ENCODE peak calls at places on chromosomes 1 and 21, in five cellular contexts. G is K562, H is GM12878, Y is SK-N-SH, A is HepG2. L is an unnamed sample.

GRCh38 chr1:155911156-155912055 is at the start of gene RIT1:
- DNase-seq in A (peak), H (peak), Y (peak), G (peak), L (peak)

GRCh38 chr1:32953495-32953894 is 11.1 kb downstream of the RNF19B start:
- DNase-seq in G (no peak), H (no peak), Y (no peak), A (no peak), L (no peak)

GRCh38 chr1:212101735-212102134 is 66.2 kb downstream of the DTL start:
- DNase-seq in G (no peak), H (no peak), Y (no peak), A (no peak), L (no peak)

GRCh38 chr1:23581219-23581618 is 21.9 kb upstream of the ID3 start:
- DNase-seq in A (no peak), G (no peak), H (no peak), Y (peak), L (no peak)

GRCh38 chr21:45226540-45227326 is 61.0 kb downstream of the POFUT2 start:
- DNase-seq in A (no peak), H (no peak), Y (no peak), G (no peak), L (no peak)

GRCh38 chr1:32311709-32312393 is 20.0 kb downstream of the HDAC1 start:
- DNase-seq in G (no peak), Y (peak), A (peak), H (no peak), L (no peak)

GRCh38 chr21:42172596-42173483 is 46.1 kb upstream of the ABCG1 start:
- DNase-seq in G (no peak), Y (no peak), H (no peak), A (no peak), L (no peak)

GRCh38 chr1:199170711-199171110 is 531.9 kb downstream of the PTPRC start:
- DNase-seq in H (no peak), G (no peak), Y (no peak), A (no peak), L (no peak)

GRCh38 chr1:6904476-6905170 is 119.4 kb downstream of the CAMTA1 start:
- DNase-seq in Y (no peak), A (no peak), G (no peak), H (no peak), L (no peak)

GRCh38 chr1:30410153-30410851 is 313.1 kb downstream of the MATN1 start:
- DNase-seq in H (no peak), Y (no peak), G (no peak), A (no peak), L (no peak)

GRCh38 chr1:86774305-86775304 is 70.2 kb downstream of the SH3GLB1 start:
- DNase-seq in A (peak), G (peak), H (peak), Y (no peak), L (peak)

GRCh38 chr21:36022704-36023103 is 37.6 kb downstream of the SETD4 start:
- DNase-seq in Y (no peak), H (no peak), G (no peak), A (no peak), L (no peak)

GRCh38 chr1:184664042-184664659 is 90.5 kb downstream of the EDEM3 start:
- DNase-seq in Y (peak), G (peak), A (peak), H (no peak), L (peak)

GRCh38 chr1:161185282-161185682 is 8.0 kb upstream of the B4GALT3 start:
- DNase-seq in G (peak), H (peak), A (no peak), Y (peak), L (no peak)

GRCh38 chr1:4002741-4003140 is 102.7 kb upstream of the C1orf174 start:
- DNase-seq in Y (no peak), A (no peak), H (no peak), G (no peak), L (no peak)

GRCh38 chr21:29024474-29025327 is at the start of gene USP16:
- DNase-seq in Y (peak), G (peak), H (peak), A (peak), L (peak)

GRCh38 chr1:12245733-12246132 is 15.9 kb downstream of the VPS13D start:
- DNase-seq in Y (no peak), H (no peak), A (no peak), G (no peak), L (no peak)
- TF ChIP-seq FOXM1 in Y (no peak), H (no peak), A (no peak), G (no peak), L (no peak)

DNA sequence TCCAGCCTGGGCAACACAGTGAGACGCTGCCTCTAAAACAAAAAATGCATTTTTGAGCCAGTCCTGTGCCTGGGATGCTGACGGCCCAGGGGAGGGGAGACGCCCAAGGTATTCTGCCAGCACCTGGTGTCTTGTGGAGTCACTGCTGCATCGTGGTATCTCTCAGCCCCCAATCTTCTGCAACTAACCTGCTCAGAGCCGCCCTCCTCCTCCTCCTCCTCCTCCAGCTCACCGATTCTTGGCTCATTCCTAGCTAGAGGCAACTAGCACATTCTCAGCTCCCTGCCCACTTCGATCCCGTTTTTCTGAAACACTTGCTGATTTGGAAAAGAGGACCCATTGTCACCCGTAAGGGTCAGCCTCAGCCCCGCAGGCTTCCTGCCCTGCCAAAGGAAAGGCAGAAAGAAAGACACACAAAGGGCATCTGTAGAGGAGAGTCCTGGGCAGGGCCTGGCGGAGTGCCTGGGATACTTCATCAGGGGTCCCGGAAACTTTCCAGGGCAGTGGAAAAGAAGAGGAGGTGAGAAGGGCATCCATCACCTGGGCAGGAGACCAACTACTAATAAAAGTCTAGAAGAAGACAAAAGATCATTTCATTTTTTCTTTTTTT is 20.7 kb downstream of the GPR157 start:
- DNase-seq in G (no peak), Y (no peak), A (no peak), H (no peak), L (no peak)
- TF ChIP-seq FOXM1 in G (no peak), Y (no peak), A (no peak), H (no peak), L (no peak)

GRCh38 chr1:2544093-2544874 is 11.9 kb upstream of the TNFRSF14 start:
- DNase-seq in Y (peak), G (peak), H (no peak), A (no peak), L (no peak)

GRCh38 chr1:2545754-2546514 is 10.2 kb upstream of the TNFRSF14 start:
- DNase-seq in A (peak), H (peak), G (peak), Y (peak), L (peak)

GRCh38 chr1:2543543-2544092 is 12.6 kb upstream of the TNFRSF14 start:
- DNase-seq in H (no peak), Y (peak), A (no peak), G (peak), L (no peak)

GRCh38 chr1:2546515-2547209 is 9.5 kb upstream of the TNFRSF14 start:
- DNase-seq in A (peak), H (peak), G (peak), Y (peak), L (peak)

GRCh38 chr1:2544875-2545638 is 11.1 kb upstream of the TNFRSF14 start:
- DNase-seq in G (peak), H (no peak), Y (no peak), A (no peak), L (no peak)
- TF ChIP-seq FOXM1 in G (no peak), H (no peak), Y (no peak), A (no peak), L (no peak)

GRCh38 chr1:85579619-85580018 is 942 bp upstream of the CCN1 start:
- DNase-seq in H (no peak), A (no peak), G (no peak), Y (no peak), L (no peak)

GRCh38 chr1:85580046-85580411 is 532 bp upstream of the CCN1 start:
- DNase-seq in A (peak), G (no peak), Y (peak), H (no peak), L (no peak)

GRCh38 chr1:85581802-85582686 is 1.5 kb downstream of the CCN1 start:
- DNase-seq in A (peak), H (no peak), Y (peak), G (no peak), L (peak)

GRCh38 chr1:85582687-85583354 is 2.3 kb downstream of the CCN1 start:
- DNase-seq in H (no peak), A (no peak), Y (no peak), G (no peak), L (no peak)

GRCh38 chr1:85581138-85581801 is 709 bp downstream of the CCN1 start:
- DNase-seq in H (no peak), Y (peak), G (peak), A (peak), L (peak)
- TF ChIP-seq FOXM1 in H (no peak), Y (no peak), G (no peak), A (no peak), L (no peak)

GRCh38 chr1:234150892-234151291 is 222.4 kb upstream of the COA6 start:
- DNase-seq in H (no peak), G (no peak), Y (no peak), A (no peak), L (no peak)

GRCh38 chr1:234148816-234149215 is 224.4 kb upstream of the COA6 start:
- DNase-seq in H (no peak), Y (no peak), G (no peak), A (no peak), L (no peak)

GRCh38 chr1:234149217-234149616 is 224.0 kb upstream of the COA6 start:
- DNase-seq in Y (no peak), A (no peak), H (no peak), G (no peak), L (no peak)

GRCh38 chr1:234154320-234155251 is 218.7 kb upstream of the COA6 start:
- DNase-seq in H (peak), G (peak), Y (peak), A (peak), L (peak)
- TF ChIP-seq FOXM1 in H (no peak), G (no peak), Y (no peak), A (no peak), L (no peak)

GRCh38 chr1:245380790-245381535 is 226.2 kb downstream of the KIF26B start:
- DNase-seq in H (no peak), A (no peak), Y (peak), G (no peak), L (peak)
- TF ChIP-seq FOXM1 in H (no peak), A (no peak), Y (no peak), G (no peak), L (no peak)

DNA sequence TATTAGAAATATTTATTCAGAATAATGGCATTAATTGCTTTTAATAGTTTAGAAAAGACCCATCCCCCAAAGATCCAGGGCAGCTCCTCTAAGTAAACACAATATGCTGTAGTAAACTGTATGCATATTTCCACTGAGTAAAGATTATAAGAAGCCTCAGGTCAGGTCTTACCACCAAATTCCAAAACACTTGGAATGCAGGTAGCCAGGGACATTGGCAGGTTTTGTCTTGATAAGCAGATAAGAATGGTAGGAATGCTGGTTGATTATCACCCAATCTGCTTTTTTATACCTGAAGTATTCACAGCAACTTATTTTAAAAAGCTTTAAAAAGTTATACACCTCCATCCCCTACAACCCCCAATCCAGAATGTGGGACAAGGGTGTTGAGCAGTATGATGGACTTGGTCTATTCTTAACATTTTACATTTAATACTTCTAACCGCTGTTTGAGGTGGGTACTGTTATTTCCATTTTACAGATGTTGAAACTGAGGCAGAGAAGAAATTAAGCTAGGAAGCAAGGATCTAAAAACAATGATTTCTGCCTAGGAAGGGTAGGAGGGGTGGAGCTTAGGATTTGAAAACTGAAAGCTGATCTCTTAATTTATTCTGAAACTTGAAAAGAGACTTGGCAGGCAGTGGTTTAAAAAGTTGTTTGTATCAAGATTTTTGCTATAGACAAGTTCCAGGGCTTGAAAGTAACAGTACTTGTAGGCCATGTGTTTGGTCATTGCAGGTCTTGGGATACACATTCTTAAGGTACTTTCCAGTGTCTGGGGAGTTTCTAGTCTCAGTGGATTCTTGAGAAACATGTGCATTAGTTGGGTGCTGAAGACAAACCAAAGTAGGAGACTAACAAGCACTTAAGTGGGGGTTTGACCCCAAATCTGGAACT is 15.6 kb upstream of the THEM4 start:
- DNase-seq in Y (no peak), H (peak), G (no peak), A (no peak), L (no peak)
- TF ChIP-seq FOXM1 in Y (no peak), H (no peak), G (no peak), A (no peak), L (no peak)

GRCh38 chr1:178278135-178278534 is 184.2 kb downstream of the RASAL2 start:
- DNase-seq in G (no peak), A (no peak), Y (no peak), H (no peak), L (no peak)

GRCh38 chr1:178279287-178279686 is 185.4 kb downstream of the RASAL2 start:
- DNase-seq in A (no peak), G (no peak), Y (no peak), H (no peak), L (no peak)

GRCh38 chr1:178282949-178283367 is 189.1 kb downstream of the RASAL2 start:
- DNase-seq in A (peak), H (no peak), Y (peak), G (peak), L (no peak)

GRCh38 chr1:178284059-178284458 is 190.2 kb downstream of the RASAL2 start:
- DNase-seq in G (no peak), A (no peak), H (no peak), Y (no peak), L (no peak)

GRCh38 chr1:178283409-178283808 is 189.5 kb downstream of the RASAL2 start:
- DNase-seq in A (no peak), H (no peak), G (no peak), Y (no peak), L (no peak)
- TF ChIP-seq FOXM1 in A (no peak), H (no peak), G (no peak), Y (no peak), L (no peak)

DNA sequence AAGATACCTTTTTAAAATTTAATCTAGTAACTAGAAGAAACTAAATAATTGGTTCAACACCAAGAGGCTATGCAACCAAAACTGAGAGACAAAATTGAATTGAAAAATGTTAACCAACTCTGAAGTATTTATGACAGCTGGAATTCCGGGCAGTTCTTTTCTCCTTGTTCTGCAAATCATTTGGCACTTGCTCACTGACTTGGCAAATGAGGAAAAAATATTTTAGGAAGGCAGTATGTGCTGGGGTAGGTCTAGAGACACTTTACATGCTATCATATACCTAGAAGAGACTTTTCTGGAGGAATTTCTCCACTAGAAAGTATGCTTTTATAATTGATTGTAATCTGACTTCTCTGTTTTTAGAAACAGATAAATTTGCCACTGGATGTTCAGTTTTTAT is 22.1 kb upstream of the SH3D21 start:
- DNase-seq in Y (no peak), H (no peak), G (no peak), A (no peak), L (no peak)
- TF ChIP-seq FOXM1 in Y (no peak), H (no peak), G (no peak), A (no peak), L (no peak)

DNA sequence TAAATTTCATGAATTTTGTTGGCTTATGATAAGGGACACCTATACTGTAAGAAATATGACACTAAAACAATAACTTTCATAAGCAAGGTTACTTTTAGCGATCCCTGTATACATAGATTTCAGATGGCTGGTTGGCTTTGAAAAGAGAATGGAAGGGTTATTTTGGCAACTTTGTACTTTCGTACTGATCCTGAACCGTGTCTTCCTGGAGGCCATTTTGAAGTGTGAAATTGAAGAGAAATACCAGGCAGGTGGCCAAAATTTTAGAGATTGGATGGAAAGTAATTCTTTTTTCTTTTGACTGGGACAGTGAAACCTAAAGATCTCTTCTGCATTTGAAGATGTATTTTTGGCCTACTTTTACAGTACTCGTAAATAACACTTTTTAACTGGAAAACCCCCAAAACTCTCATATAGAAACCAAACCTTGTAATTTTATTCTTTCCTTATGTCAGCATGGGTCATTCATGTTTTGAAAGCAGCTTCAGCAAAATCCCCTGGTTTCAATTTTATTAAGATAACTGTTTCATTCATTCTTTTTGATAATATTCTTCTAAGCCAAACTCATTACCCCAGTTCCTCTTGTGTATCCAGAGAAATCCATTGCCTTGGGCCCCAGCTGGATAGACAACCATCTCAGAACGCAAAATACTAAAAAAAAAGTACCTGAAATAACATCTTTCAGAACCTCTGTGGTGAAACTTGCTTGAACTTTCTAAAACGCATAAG is 38.4 kb upstream of the ZNF281 start:
- DNase-seq in A (no peak), G (no peak), Y (no peak), H (peak), L (no peak)
- TF ChIP-seq FOXM1 in A (no peak), G (no peak), Y (no peak), H (peak), L (no peak)